ENCODE peak calls at places on chromosomes 12 and 14, in four cellular contexts. T, V, B and Y are unnamed samples.

GRCh38 chr14:67487937-67488893 is at the start of gene TMEM229B:
- DNase-seq in B (no peak), T (no peak), V (no peak), Y (no peak)

GRCh38 chr12:64099430-64099829 is 122.7 kb downstream of the KICS2 start:
- DNase-seq in V (no peak), B (peak), T (no peak), Y (no peak)

GRCh38 chr12:109863961-109864712 is 16.2 kb downstream of the GLTP start:
- DNase-seq in V (no peak), B (peak), T (no peak), Y (no peak)

GRCh38 chr12:14167005-14167628 is 185.7 kb upstream of the GRIN2B start:
- DNase-seq in T (peak), V (peak), B (peak), Y (peak)

GRCh38 chr12:106078358-106079025 is 60.3 kb downstream of the NUAK1 start:
- DNase-seq in V (no peak), T (no peak), B (peak), Y (no peak)

GRCh38 chr12:4379410-4379809 is at the start of gene FGF23:
- DNase-seq in B (peak), T (peak), V (peak), Y (peak)

GRCh38 chr12:131506426-131506825 is 204.5 kb upstream of the SFSWAP start:
- DNase-seq in V (no peak), T (no peak), B (no peak), Y (no peak)

GRCh38 chr12:122830517-122831214 is 4.6 kb upstream of the HIP1R start:
- DNase-seq in B (peak), V (no peak), T (no peak), Y (no peak)

GRCh38 chr12:70366581-70367267 is 634 bp downstream of the KCNMB4 start:
- DNase-seq in B (peak), V (peak), T (peak), Y (peak)

GRCh38 chr12:46303039-46303666 is 34.3 kb upstream of the SLC38A1 start:
- DNase-seq in V (no peak), B (peak), T (no peak), Y (no peak)

GRCh38 chr12:90062799-90063198 is 354.2 kb upstream of the ATP2B1 start:
- DNase-seq in T (no peak), V (no peak), B (no peak), Y (no peak)

GRCh38 chr12:45298721-45299120 is 82.8 kb downstream of the ANO6 start:
- DNase-seq in T (no peak), B (no peak), V (no peak), Y (no peak)

GRCh38 chr12:15526033-15526432 is 203.7 kb downstream of the PTPRO start:
- DNase-seq in B (no peak), V (no peak), T (no peak), Y (no peak)

DNA sequence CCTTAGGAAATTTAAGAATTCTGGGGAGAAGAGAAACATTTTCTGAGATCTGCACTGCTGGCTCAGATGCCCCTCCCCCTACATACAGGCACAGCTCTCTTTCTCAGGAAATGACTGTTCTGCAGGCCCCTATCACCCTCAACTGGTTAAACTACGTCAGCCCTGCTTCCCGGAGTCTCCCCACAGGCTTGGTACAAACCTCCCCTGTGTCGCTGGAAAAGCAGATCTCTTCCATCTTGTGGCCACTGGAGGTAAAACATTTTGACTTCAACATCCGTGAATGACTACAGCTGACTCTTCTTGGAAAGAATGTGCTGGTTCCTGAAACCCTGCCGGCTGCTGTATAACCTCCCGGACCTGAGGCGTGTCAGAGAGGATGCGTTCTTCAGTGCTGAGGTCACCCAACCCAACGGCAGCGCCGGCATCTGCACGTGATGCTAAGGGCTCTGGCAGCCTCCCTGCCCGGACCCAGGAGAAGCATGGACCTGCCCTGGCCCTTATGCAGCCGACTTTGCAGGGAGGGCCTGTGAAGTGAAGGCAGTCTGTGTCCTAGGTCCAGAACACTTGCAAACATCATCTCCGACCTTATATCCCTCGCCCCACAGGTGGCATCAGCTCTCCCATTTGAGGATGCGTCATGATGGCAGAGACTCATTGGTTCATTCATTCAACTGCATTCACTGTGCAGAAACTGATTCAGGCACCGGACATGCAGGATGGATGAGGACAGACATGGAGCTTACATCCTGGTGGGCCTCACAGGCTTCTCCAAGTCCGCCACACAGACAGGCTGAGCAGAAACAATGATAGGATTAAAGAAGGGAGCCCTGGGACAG is 129.2 kb downstream of the GCH1 start:
- DNase-seq in V (peak), T (peak), B (peak), Y (peak)
- TF ChIP-seq CTCF in V (peak), T (peak), B (peak), Y (peak)

GRCh38 chr14:23538785-23539184 is 12.8 kb downstream of the ZFHX2 start:
- DNase-seq in V (peak), B (peak), T (peak), Y (no peak)

GRCh38 chr14:23539209-23539866 is 12.2 kb downstream of the ZFHX2 start:
- DNase-seq in V (peak), B (peak), T (peak), Y (peak)

GRCh38 chr14:23542261-23542660 is 9.3 kb downstream of the ZFHX2 start:
- DNase-seq in B (no peak), V (no peak), T (no peak), Y (no peak)

GRCh38 chr14:23538049-23538718 is 13.4 kb downstream of the ZFHX2 start:
- DNase-seq in T (no peak), V (no peak), B (no peak), Y (no peak)

DNA sequence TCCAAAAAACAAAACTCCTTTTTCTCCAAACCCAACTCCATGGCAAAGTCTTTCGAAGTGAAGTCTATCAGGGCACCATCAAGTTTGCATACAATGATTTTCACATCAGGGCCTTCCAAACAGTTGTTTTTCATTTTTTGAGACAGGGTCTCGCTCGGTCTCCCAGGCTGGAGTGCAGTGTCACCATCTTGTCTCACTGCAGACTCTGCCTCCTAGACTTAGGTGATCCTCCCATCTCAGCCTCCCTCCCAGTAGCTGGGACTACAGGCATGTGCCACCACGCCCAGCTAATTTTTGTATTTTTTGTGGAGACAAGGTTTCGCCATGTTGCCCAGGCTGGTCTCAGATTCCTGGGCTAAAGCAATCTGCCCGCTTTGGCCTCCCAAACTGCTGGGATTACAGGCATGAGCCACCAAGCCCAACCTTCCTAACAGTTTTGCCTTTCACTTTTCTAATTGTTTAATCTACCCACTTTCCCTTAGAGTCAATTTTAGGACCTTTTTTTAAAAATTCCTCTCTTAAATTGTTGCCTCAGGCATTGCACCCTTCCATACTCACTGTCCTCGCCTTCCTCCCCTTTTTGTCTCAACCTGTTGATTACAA is 11.6 kb downstream of the ZFHX2 start:
- DNase-seq in T (no peak), V (no peak), B (no peak), Y (no peak)
- TF ChIP-seq CTCF in T (no peak), V (no peak), B (no peak), Y (no peak)

GRCh38 chr14:26191666-26192065 is 406.2 kb downstream of the NOVA1 start:
- DNase-seq in B (no peak), T (no peak), V (no peak), Y (no peak)
- TF ChIP-seq CTCF in B (no peak), T (no peak), V (no peak), Y (no peak)

DNA sequence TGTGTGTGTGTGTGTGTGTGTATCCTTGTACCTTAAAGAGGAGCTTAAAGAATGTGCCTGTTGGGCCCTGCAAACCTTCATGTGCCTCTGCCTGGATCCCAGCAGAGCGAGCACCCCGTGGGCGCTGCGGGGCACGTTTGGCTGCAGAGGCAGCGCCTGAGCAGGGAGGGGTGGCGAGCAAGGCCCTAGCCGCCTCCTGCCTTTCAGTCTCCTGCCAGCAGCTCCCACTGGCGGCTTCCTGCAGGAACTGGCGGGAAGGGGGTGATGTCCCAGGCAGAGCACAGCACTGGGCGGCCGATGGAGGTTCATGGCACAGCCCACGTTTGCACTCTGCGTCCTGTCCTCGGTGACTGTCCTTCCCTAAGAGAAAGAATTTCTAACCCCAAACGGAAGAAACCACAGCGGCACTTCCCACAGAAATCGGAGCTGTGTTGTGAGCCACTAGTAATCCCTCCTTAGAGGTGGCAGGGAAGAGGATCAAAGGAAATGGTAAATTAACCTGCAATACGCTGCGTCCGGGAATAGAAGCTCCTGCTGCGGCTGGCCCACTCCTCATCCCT is 19.8 kb downstream of the ZBTB42 start:
- DNase-seq in T (peak), V (peak), B (peak), Y (no peak)
- TF ChIP-seq CTCF in T (peak), V (peak), B (peak), Y (peak)

DNA sequence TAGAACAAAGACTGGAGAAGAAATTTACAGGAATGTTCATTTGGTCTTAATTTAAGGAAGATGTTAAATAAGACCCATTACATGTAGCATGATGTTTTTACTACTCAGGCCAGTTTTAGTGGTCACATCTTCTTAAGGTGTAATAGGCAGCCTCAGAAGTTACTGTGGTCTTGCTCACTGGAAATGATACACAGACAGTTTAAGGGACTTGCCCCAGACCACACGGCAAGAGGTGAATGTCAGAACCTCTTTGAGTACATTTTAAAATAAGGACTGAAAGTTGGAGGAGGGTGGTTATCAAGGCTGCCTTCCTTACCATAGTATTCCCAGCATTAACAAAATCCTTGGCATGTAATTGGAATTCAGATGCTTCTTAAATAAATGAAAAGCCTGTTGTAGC is 37.9 kb downstream of the LRRK2 start:
- DNase-seq in V (no peak), B (no peak), T (no peak), Y (no peak)
- TF ChIP-seq CTCF in V (no peak), B (no peak), T (no peak), Y (no peak)

GRCh38 chr14:91912035-91912434 is 35.5 kb downstream of the FBLN5 start:
- DNase-seq in V (no peak), B (no peak), T (no peak), Y (no peak)

GRCh38 chr14:91906374-91906773 is 39.0 kb upstream of the TC2N start:
- DNase-seq in T (no peak), V (no peak), B (no peak), Y (no peak)

GRCh38 chr14:91910201-91910600 is 37.3 kb downstream of the FBLN5 start:
- DNase-seq in V (no peak), B (no peak), T (no peak), Y (no peak)

GRCh38 chr14:91911474-91912032 is 35.9 kb downstream of the FBLN5 start:
- DNase-seq in T (peak), V (peak), B (peak), Y (no peak)
- TF ChIP-seq CTCF in T (peak), V (peak), B (peak), Y (peak)

DNA sequence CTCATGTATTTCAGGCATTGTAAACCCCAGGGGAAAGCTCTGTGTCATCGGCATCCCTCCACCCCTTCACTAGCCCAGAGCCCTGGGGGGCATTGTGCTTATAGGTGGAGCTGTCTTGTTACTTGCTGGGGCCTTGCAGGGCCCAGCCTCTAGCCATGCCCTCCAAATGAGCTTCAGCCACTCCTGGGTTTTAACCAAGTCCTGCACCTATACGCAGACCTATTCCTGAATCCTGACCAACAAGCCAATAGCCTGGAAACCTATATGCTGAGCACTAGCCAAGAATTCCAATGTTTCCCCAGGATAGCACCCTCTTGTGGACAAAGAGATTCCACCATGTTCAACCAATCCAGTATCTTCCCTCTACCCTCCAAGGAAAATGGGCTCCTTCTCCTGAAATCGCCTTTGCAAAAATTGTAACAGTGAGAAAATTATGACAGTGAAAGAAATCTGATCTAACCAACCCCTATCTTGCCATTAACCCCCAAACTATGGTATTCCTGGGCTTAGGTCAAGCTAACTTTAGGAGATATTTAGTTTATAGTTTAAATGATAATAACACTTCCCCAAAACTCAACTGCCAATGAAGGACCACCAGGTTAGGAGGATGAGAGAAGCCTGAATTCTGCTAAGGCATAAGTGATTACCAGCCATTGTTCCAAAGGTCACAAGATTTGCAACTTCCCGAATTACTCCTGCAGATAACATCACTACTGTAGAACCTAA is 55.5 kb downstream of the TTC7B start:
- DNase-seq in V (peak), B (peak), T (no peak), Y (no peak)
- TF ChIP-seq CTCF in V (peak), B (peak), T (peak), Y (peak)

GRCh38 chr12:49369723-49370145 is 2.5 kb downstream of the SPATS2 start:
- DNase-seq in B (peak), T (no peak), V (peak), Y (no peak)
- TF ChIP-seq CTCF in B (peak), T (peak), V (peak), Y (peak)

DNA sequence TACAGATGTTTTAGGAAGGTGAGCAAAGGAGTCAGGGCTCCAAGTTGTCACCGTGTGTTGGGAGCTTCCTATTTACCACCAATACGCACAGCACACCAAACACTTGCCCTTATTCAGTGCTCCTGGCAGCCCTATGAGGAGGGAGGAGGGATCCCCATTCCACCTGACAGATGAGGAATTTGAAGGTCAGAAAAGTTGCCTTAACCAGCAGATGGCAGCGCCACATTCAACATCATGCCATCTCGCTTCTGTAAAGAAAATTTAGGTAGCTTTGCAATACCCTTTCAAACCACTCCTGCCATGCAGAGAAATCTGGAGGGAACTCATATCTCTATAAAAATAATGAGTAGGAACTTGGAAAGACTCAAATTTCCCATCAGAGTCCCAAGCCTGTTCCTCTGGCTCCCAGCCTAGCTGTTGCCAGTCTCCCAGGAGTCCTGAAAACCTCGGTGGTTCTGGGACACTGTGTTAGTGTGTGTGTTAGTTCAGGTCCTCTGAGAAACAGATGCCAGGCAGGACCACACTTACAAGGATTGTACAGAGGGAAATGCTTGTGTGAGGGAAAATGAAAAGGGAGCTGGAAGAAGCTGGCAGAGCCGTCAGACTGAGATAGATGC is 410.5 kb downstream of the MED13L start:
- DNase-seq in V (peak), T (no peak), B (no peak), Y (no peak)
- TF ChIP-seq CTCF in V (peak), T (no peak), B (peak), Y (peak)

GRCh38 chr14:55801121-55801520 is 221.1 kb downstream of the KTN1 start:
- DNase-seq in T (no peak), B (no peak), V (no peak), Y (no peak)

GRCh38 chr14:55804198-55804553 is 224.2 kb downstream of the KTN1 start:
- DNase-seq in B (no peak), T (no peak), V (no peak), Y (no peak)

GRCh38 chr14:55803506-55804197 is 223.6 kb downstream of the KTN1 start:
- DNase-seq in T (no peak), V (no peak), B (peak), Y (no peak)

GRCh38 chr14:55805250-55805649 is 225.2 kb downstream of the KTN1 start:
- DNase-seq in T (no peak), B (no peak), V (no peak), Y (no peak)

DNA sequence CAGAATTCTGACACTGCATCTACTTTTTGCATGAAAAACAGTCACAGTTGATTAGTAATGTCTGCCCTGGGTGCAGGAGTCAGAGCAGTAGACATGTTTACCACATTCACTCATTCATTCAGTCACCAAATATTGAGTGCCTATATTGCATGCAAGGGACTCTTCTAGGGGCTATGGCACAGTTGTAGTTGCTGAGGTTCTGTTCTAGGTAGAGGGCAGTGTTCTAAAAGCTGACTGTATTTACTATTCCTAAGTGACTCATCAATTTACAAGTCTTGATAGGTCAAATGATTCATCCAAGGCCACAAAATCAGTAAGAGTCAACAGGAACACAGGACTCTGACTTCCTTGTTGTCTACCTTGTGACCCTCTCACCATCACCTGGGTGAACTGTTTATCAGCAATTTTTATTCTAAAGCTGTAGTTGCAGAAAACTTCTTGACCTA is 223.0 kb downstream of the KTN1 start:
- DNase-seq in T (no peak), V (no peak), B (peak), Y (no peak)
- TF ChIP-seq CTCF in T (no peak), V (no peak), B (peak), Y (no peak)